ENCODE peak calls at places on chromosomes 12 and 14, in seven cellular contexts. G, H, X, I, J, D and S are unnamed samples. For H3K4me1, the result is how much of the 10 kb centered on the place peaks cover.

GRCh38 chr12:49403887-49404517 is 36.7 kb downstream of the SPATS2 start:
- DNase-seq in G (no peak), H (no peak), X (no peak), I (no peak), J (no peak), D (no peak), S (no peak)

GRCh38 chr12:110863161-110863560 is 16.4 kb downstream of the CCDC63 start:
- DNase-seq in G (no peak), H (no peak), X (no peak), I (no peak), J (no peak), D (no peak), S (no peak)

GRCh38 chr12:123478762-123479161 is 20.8 kb downstream of the SNRNP35 start:
- DNase-seq in G (no peak), H (peak), X (no peak), I (no peak), J (peak), D (no peak), S (no peak)

GRCh38 chr14:97178781-97179180 is 381.6 kb downstream of the VRK1 start:
- DNase-seq in G (no peak), H (no peak), X (no peak), I (no peak), J (no peak), D (no peak), S (no peak)

GRCh38 chr14:65132855-65133254 is 30.5 kb upstream of the MAX start:
- DNase-seq in G (no peak), H (no peak), X (no peak), I (no peak), J (no peak), D (no peak), S (no peak)

GRCh38 chr12:2640709-2641108 is 154.1 kb upstream of the FKBP4 start:
- DNase-seq in G (no peak), H (peak), X (peak), I (peak), J (peak), D (peak), S (peak)

GRCh38 chr14:89137514-89138163 is 279.4 kb downstream of the FOXN3 start:
- DNase-seq in G (no peak), H (no peak), X (peak), I (no peak), J (peak), D (no peak), S (no peak)

GRCh38 chr12:62817556-62818271 is 117.2 kb downstream of the PPM1H start:
- DNase-seq in G (no peak), H (no peak), X (peak), I (no peak), J (peak), D (no peak), S (no peak)

GRCh38 chr14:59772252-59772651 is 98.3 kb downstream of the RTN1 start:
- DNase-seq in G (no peak), H (no peak), X (no peak), I (no peak), J (no peak), D (no peak), S (no peak)

GRCh38 chr12:58302487-58303011 is 361.2 kb downstream of the ATP23 start:
- DNase-seq in G (no peak), H (no peak), X (no peak), I (no peak), J (no peak), D (no peak), S (no peak)

GRCh38 chr14:51682411-51682810 is 30.7 kb downstream of the FRMD6 start:
- DNase-seq in G (no peak), H (no peak), X (peak), I (no peak), J (peak), D (no peak), S (no peak)

GRCh38 chr14:58296731-58297130 is 1.6 kb upstream of the ARID4A start:
- DNase-seq in G (no peak), H (no peak), X (no peak), I (no peak), J (peak), D (no peak), S (no peak)

GRCh38 chr12:104785886-104786285 is 172.2 kb downstream of the SLC41A2 start:
- DNase-seq in G (no peak), H (no peak), X (no peak), I (no peak), J (no peak), D (no peak), S (no peak)

GRCh38 chr12:34297790-34298164 is 275.5 kb downstream of the ALG10 start:
- DNase-seq in G (no peak), H (no peak), X (no peak), I (no peak), J (no peak), D (no peak), S (peak)

GRCh38 chr12:108103517-108103916 is 25.6 kb upstream of the WSCD2 start:
- DNase-seq in G (no peak), H (no peak), X (no peak), I (no peak), J (no peak), D (no peak), S (no peak)

GRCh38 chr14:104559769-104560585 is 19.6 kb upstream of the C14orf180 start:
- DNase-seq in G (no peak), H (no peak), X (no peak), I (no peak), J (no peak), D (no peak), S (peak)

GRCh38 chr12:79911889-79912656 is 22.8 kb downstream of the PPP1R12A start:
- DNase-seq in G (no peak), H (no peak), X (no peak), I (no peak), J (peak), D (no peak), S (no peak)

GRCh38 chr14:45679852-45680251 is 426.9 kb upstream of the MIS18BP1 start:
- DNase-seq in G (no peak), H (no peak), X (peak), I (no peak), J (peak), D (no peak), S (no peak)

GRCh38 chr12:16604853-16605252 is 1.1 kb downstream of the LMO3 start:
- DNase-seq in G (no peak), H (no peak), X (no peak), I (peak), J (no peak), D (no peak), S (no peak)

GRCh38 chr12:89051065-89051677 is 301.1 kb downstream of the DUSP6 start:
- DNase-seq in G (no peak), H (no peak), X (peak), I (peak), J (peak), D (no peak), S (no peak)

GRCh38 chr12:54030889-54031860 is 1.7 kb upstream of the HOXC5 start:
- DNase-seq in G (no peak), H (no peak), X (peak), I (peak), J (peak), D (no peak), S (peak)

GRCh38 chr12:113130457-113131135 is 5.0 kb downstream of the RASAL1 start:
- DNase-seq in G (no peak), H (no peak), X (no peak), I (peak), J (no peak), D (no peak), S (peak)

GRCh38 chr12:76680940-76681339 is 83.0 kb upstream of the ZDHHC17 start:
- DNase-seq in G (no peak), H (no peak), X (peak), I (no peak), J (peak), D (no peak), S (no peak)

GRCh38 chr12:106429043-106429552 is 71.5 kb downstream of the POLR3B start:
- DNase-seq in G (no peak), H (no peak), X (no peak), I (no peak), J (no peak), D (no peak), S (no peak)
- TF ChIP-seq CTCF in G (no peak), H (no peak), X (no peak), I (no peak), J (no peak), D (no peak), S (no peak)

DNA sequence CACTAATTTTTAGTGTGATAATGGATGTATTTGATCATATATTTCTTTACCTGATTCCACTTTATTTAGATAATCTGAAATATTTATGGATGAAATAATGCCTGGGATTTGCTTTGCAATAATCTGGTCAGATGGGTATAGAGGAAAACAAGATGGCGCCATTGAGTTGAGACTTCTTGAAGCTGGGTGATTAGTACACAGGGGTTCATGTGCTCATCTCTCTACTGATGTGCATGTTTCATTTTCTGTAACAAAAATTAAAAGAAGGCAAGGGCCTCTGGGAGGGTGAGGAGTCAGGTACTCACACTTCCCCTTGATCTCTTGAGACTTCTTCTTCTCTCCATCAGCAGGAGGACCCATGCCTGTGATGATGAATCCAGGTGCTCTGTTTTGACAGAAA is 61.8 kb downstream of the GCH1 start:
- DNase-seq in G (no peak), H (no peak), X (no peak), I (no peak), J (no peak), D (no peak), S (no peak)
- H3K4me1 ChIP-seq in G (under half), H (under half), X (under half), I (under half), J (under half), D (under half), S (under half)

GRCh38 chr12:14928946-14929345 is 9.4 kb downstream of the ERP27 start:
- DNase-seq in G (no peak), H (no peak), X (no peak), I (no peak), J (no peak), D (no peak), S (no peak)
- TF ChIP-seq CTCF in G (no peak), H (no peak), X (no peak), I (no peak), J (no peak), D (no peak), S (no peak)

GRCh38 chr12:64265839-64266238 is 43.7 kb upstream of the KICS2 start:
- DNase-seq in G (no peak), H (no peak), X (no peak), I (no peak), J (no peak), D (no peak), S (no peak)

GRCh38 chr12:64269161-64269560 is 47.1 kb upstream of the KICS2 start:
- DNase-seq in G (no peak), H (no peak), X (no peak), I (no peak), J (no peak), D (no peak), S (no peak)

GRCh38 chr12:64273527-64274403 is 51.7 kb upstream of the KICS2 start:
- DNase-seq in G (peak), H (no peak), X (no peak), I (peak), J (no peak), D (no peak), S (no peak)

GRCh38 chr12:64268409-64268808 is 46.3 kb upstream of the KICS2 start:
- DNase-seq in G (no peak), H (no peak), X (no peak), I (no peak), J (no peak), D (no peak), S (no peak)

GRCh38 chr12:64270411-64270810 is 48.3 kb upstream of the KICS2 start:
- DNase-seq in G (no peak), H (no peak), X (no peak), I (no peak), J (no peak), D (no peak), S (no peak)
- H3K4me1 ChIP-seq in G (under half), H (under half), X (under half), I (under half), J (under half), D (under half), S (under half)